ENCODE peak calls at places on chromosomes 5 and 9, in ten cellular contexts. G is Daoy; C is activated CD4-positive, alpha-beta T cell treated with anti-CD3 and anti-CD28 coated beads, Interleukin-2, amount 50 U/mL, for 24 hours; F is endodermal cell; R is ELR; Y is NB4; I is glutamatergic neuron; X is fibroblast of mammary gland; J is AG10803; W is activated T-cell treated with anti-CD3 and anti-CD28 coated beads for 1 hour. V is an unnamed sample.

GRCh38 chr5:54718647-54719046 is 201.1 kb downstream of the SNX18 start:
- DNase-seq in G (no peak), C (no peak), F (no peak), R (no peak), Y (no peak), I (no peak), X (peak), J (peak), W (no peak), V (no peak)

GRCh38 chr5:138732933-138733332 is 20.3 kb upstream of the CTNNA1 start:
- DNase-seq in G (no peak), C (no peak), F (no peak), R (no peak), Y (no peak), I (no peak), X (no peak), J (no peak), W (no peak), V (no peak)

GRCh38 chr9:68426755-68427154 is 70.3 kb downstream of the PGM5 start:
- DNase-seq in G (no peak), C (no peak), F (no peak), R (no peak), Y (no peak), I (no peak), X (no peak), J (no peak), W (no peak), V (no peak)

GRCh38 chr5:74543162-74543995 is 97.1 kb downstream of the ENC1 start:
- DNase-seq in G (peak), C (no peak), F (peak), R (peak), Y (peak), I (no peak), X (peak), J (peak), W (no peak), V (peak)

GRCh38 chr5:82164957-82165698 is 113.0 kb downstream of the RPS23 start:
- DNase-seq in G (peak), C (no peak), F (peak), R (peak), Y (no peak), I (peak), X (peak), J (peak), W (no peak), V (no peak)

GRCh38 chr5:39283231-39283818 is 64.0 kb upstream of the FYB1 start:
- DNase-seq in G (peak), C (peak), F (peak), R (peak), Y (peak), I (no peak), X (peak), J (peak), W (peak), V (peak)

GRCh38 chr5:1461396-1461795 is 16.2 kb upstream of the SLC6A3 start:
- DNase-seq in G (no peak), C (no peak), F (no peak), R (no peak), Y (no peak), I (no peak), X (no peak), J (no peak), W (no peak), V (no peak)

GRCh38 chr5:68277427-68277826 is 61.9 kb downstream of the PIK3R1 start:
- DNase-seq in G (peak), C (no peak), F (no peak), R (peak), Y (no peak), I (no peak), X (peak), J (no peak), W (no peak), V (no peak)

GRCh38 chr5:16417392-16418074 is 48.1 kb downstream of the ZNF622 start:
- DNase-seq in G (no peak), C (no peak), F (no peak), R (no peak), Y (no peak), I (no peak), X (no peak), J (no peak), W (no peak), V (no peak)

GRCh38 chr5:21847300-21847699 is 1005.8 kb downstream of the CDH12 start:
- DNase-seq in G (no peak), C (no peak), F (no peak), R (no peak), Y (no peak), I (no peak), X (no peak), J (no peak), W (no peak), V (no peak)

GRCh38 chr5:144072518-144072927 is 97.9 kb downstream of the YIPF5 start:
- DNase-seq in G (peak), C (no peak), F (no peak), R (peak), Y (no peak), I (no peak), X (peak), J (peak), W (no peak), V (no peak)

GRCh38 chr9:95457769-95458168 is 59.0 kb downstream of the PTCH1 start:
- DNase-seq in G (no peak), C (no peak), F (no peak), R (no peak), Y (no peak), I (no peak), X (no peak), J (no peak), W (no peak), V (no peak)

V was measured in NCI-H774.